ENCODE peak calls at places on chromosome 21, in five cellular contexts. One of them, this sample, is unnamed.

GRCh38 chr21:45220106-45220505 is 67.6 kb downstream of the POFUT2 start:
- DNase-seq in K562: no peak
- DNase-seq in H1: no peak
- DNase-seq in HCT116: no peak
- DNase-seq in SK-N-SH: no peak
- DNase-seq in this sample: no peak

GRCh38 chr21:32200029-32200428 is 78.8 kb downstream of the MIS18A start:
- DNase-seq in K562: no peak
- DNase-seq in H1: no peak
- DNase-seq in HCT116: no peak
- DNase-seq in SK-N-SH: no peak
- DNase-seq in this sample: no peak

GRCh38 chr21:44092201-44092600 is 15.0 kb upstream of the PWP2 start:
- DNase-seq in K562: no peak
- DNase-seq in H1: no peak
- DNase-seq in HCT116: no peak
- DNase-seq in SK-N-SH: no peak
- DNase-seq in this sample: no peak

GRCh38 chr21:36699026-36699545 is at the start of gene SIM2:
- DNase-seq in K562: peak
- DNase-seq in H1: no peak
- DNase-seq in HCT116: peak
- DNase-seq in SK-N-SH: peak
- DNase-seq in this sample: no peak

GRCh38 chr21:25767921-25768320 is 33.1 kb downstream of the GABPA start:
- DNase-seq in K562: no peak
- DNase-seq in H1: no peak
- DNase-seq in HCT116: no peak
- DNase-seq in SK-N-SH: no peak
- DNase-seq in this sample: no peak

GRCh38 chr21:14773777-14774345 is 227.7 kb upstream of the SAMSN1 start:
- DNase-seq in K562: peak
- DNase-seq in H1: peak
- DNase-seq in HCT116: peak
- DNase-seq in SK-N-SH: peak
- DNase-seq in this sample: peak

GRCh38 chr21:22892041-22892440 is 1893.8 kb downstream of the NCAM2 start:
- DNase-seq in K562: no peak
- DNase-seq in H1: no peak
- DNase-seq in HCT116: no peak
- DNase-seq in SK-N-SH: no peak
- DNase-seq in this sample: no peak

GRCh38 chr21:46297311-46298082 is 11.4 kb downstream of the YBEY start:
- DNase-seq in K562: no peak
- DNase-seq in H1: no peak
- DNase-seq in HCT116: no peak
- DNase-seq in SK-N-SH: no peak
- DNase-seq in this sample: no peak

GRCh38 chr21:14737922-14738321 is 191.8 kb upstream of the SAMSN1 start:
- DNase-seq in K562: peak
- DNase-seq in H1: no peak
- DNase-seq in HCT116: peak
- DNase-seq in SK-N-SH: peak
- DNase-seq in this sample: peak

GRCh38 chr21:45910548-45911221 is 70.9 kb upstream of the COL6A1 start:
- DNase-seq in K562: no peak
- DNase-seq in H1: no peak
- DNase-seq in HCT116: no peak
- DNase-seq in SK-N-SH: peak
- DNase-seq in this sample: no peak

GRCh38 chr21:16117331-16117730 is 387.5 kb downstream of the USP25 start:
- DNase-seq in K562: no peak
- DNase-seq in H1: no peak
- DNase-seq in HCT116: no peak
- DNase-seq in SK-N-SH: no peak
- DNase-seq in this sample: no peak

GRCh38 chr21:45460611-45461368 is 55.8 kb downstream of the COL18A1 start:
- DNase-seq in K562: no peak
- DNase-seq in H1: no peak
- DNase-seq in HCT116: no peak
- DNase-seq in SK-N-SH: no peak
- DNase-seq in this sample: no peak

GRCh38 chr21:46564391-46564790 is 40.5 kb downstream of the S100B start:
- DNase-seq in K562: peak
- DNase-seq in H1: no peak
- DNase-seq in HCT116: no peak
- DNase-seq in SK-N-SH: no peak
- DNase-seq in this sample: no peak

DNA sequence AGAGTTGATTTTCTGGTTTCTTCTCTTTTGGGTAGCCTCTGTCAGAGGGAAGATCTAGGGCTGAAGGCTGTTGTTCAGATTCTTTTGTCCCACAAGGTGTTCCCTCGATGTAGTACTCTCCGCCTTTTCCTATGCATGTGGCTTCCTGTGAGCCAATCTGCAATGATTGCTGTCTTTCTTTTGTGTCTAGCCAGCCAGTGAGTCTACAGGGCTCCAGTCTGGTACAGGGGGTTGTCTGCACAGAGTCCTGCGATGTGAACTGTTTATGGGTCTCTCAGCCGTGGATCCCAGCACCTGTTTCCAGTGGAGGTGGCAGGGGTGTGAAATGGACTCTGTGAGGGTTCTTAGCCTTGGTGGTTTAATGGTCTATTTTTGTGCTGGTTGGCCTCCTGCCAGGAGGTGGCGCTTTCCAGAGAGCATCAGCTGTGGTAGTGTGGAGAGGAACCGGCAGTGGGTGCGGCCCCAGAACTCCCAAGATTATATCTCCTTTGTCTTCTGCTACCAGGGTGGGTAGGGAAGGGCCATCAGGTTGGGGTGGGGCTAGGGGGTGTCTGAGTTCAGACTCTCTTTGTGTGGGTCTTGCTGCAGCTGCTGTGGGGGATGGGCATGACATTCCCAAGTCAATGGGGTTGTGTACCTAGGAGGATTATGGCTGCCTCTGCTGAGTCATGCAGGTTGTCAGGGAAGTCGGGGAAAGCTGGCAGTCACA is 81.3 kb upstream of the C21orf91 start:
- DNase-seq in K562: no peak
- DNase-seq in H1: no peak
- DNase-seq in HCT116: no peak
- DNase-seq in SK-N-SH: no peak
- DNase-seq in this sample: no peak
- H3K9ac ChIP-seq in K562: no peak
- H3K9ac ChIP-seq in H1: no peak
- H3K9ac ChIP-seq in HCT116: no peak
- H3K9ac ChIP-seq in SK-N-SH: no peak
- H3K9ac ChIP-seq in this sample: no peak

DNA sequence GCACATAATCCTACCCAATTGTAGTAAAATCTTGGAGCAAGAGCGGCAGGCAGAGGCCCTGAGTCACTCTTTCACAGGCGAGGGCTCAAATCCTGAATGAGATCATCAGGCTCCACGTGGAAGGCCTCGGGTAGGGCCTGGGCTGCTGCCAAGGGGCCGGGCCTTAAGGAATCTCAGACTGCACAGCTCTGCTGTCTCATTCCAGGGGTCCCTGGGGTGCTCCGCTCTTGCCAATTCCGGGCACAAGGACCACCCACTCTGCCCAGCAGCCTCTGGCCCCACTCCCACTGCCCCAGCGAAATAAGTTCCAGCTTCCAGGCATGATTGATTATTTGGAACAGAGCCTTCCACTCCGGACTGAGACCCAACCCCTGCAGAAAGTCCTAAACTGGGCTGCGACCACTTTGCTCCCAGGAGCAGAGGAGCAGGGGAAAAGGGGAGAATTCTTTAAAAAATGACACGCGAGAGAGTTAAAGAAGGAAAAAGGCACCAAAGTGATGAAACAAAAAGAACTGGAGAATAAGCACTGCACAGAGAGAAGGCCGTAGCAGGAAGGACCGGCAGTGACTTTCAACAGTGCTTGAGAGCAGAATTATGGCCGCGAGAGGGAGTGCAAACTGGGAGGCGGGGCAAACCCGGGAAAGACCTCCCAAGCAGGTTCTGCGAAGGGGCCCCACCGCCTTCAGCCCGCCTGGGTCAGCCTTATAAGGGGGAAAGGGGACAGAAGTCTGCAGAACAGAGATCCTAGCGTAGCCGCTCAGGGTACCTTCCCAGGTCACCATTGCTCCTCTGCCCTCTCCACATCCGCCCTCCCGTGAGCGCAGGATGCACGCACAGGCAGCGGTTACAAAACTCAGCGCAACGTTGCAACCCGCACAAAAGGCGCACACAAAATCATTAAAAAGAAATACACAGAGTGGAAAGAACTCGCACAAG is 2.0 kb downstream of the ADAMTS1 start:
- DNase-seq in K562: no peak
- DNase-seq in H1: no peak
- DNase-seq in HCT116: no peak
- DNase-seq in SK-N-SH: peak
- DNase-seq in this sample: no peak
- TF ChIP-seq POLR2AphosphoS5 in K562: no peak
- TF ChIP-seq POLR2AphosphoS5 in H1: peak
- TF ChIP-seq POLR2AphosphoS5 in HCT116: no peak
- TF ChIP-seq POLR2AphosphoS5 in SK-N-SH: peak
- TF ChIP-seq POLR2AphosphoS5 in this sample: peak

GRCh38 chr21:29296452-29296851 is 2.3 kb upstream of the BACH1 start:
- DNase-seq in K562: no peak
- DNase-seq in H1: no peak
- DNase-seq in HCT116: no peak
- DNase-seq in SK-N-SH: no peak
- DNase-seq in this sample: no peak
- H3K27ac ChIP-seq in K562: no peak
- H3K27ac ChIP-seq in H1: no peak
- H3K27ac ChIP-seq in HCT116: no peak
- H3K27ac ChIP-seq in SK-N-SH: no peak
- H3K27ac ChIP-seq in this sample: no peak

GRCh38 chr21:38927776-38928175 is 122.0 kb downstream of the ETS2 start:
- DNase-seq in K562: no peak
- DNase-seq in H1: no peak
- DNase-seq in HCT116: no peak
- DNase-seq in SK-N-SH: no peak
- DNase-seq in this sample: no peak
- H3K9ac ChIP-seq in K562: no peak
- H3K9ac ChIP-seq in H1: no peak
- H3K9ac ChIP-seq in HCT116: no peak
- H3K9ac ChIP-seq in SK-N-SH: no peak
- H3K9ac ChIP-seq in this sample: no peak

DNA sequence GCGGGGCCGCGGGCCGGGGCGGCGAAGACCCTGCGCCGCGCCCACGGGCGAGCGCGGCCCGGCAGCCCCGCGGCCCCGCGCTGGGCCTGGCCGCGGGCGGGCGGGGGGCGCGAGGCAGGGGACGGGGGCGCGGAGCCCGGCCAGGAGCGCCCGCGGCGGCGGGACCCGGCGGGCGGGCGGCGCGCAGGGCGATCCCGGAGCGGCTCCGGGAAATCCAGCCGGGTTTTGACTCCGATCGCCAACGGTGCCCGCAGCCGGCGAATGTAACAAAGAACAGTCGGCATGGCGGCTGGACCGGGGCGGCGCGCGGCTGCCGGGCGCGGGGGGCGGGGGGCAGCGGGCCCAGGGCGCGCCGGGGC is 334 bp downstream of the PRDM15 start:
- DNase-seq in K562: peak
- DNase-seq in H1: no peak
- DNase-seq in HCT116: peak
- DNase-seq in SK-N-SH: peak
- DNase-seq in this sample: no peak
- TF ChIP-seq POLR2AphosphoS5 in K562: no peak
- TF ChIP-seq POLR2AphosphoS5 in H1: peak
- TF ChIP-seq POLR2AphosphoS5 in HCT116: no peak
- TF ChIP-seq POLR2AphosphoS5 in SK-N-SH: no peak
- TF ChIP-seq POLR2AphosphoS5 in this sample: no peak

GRCh38 chr21:34345091-34345871 is 18.5 kb upstream of the KCNE2 start:
- DNase-seq in K562: no peak
- DNase-seq in H1: no peak
- DNase-seq in HCT116: no peak
- DNase-seq in SK-N-SH: no peak
- DNase-seq in this sample: no peak
- H3K27ac ChIP-seq in K562: no peak
- H3K27ac ChIP-seq in H1: no peak
- H3K27ac ChIP-seq in HCT116: no peak
- H3K27ac ChIP-seq in SK-N-SH: no peak
- H3K27ac ChIP-seq in this sample: no peak

DNA sequence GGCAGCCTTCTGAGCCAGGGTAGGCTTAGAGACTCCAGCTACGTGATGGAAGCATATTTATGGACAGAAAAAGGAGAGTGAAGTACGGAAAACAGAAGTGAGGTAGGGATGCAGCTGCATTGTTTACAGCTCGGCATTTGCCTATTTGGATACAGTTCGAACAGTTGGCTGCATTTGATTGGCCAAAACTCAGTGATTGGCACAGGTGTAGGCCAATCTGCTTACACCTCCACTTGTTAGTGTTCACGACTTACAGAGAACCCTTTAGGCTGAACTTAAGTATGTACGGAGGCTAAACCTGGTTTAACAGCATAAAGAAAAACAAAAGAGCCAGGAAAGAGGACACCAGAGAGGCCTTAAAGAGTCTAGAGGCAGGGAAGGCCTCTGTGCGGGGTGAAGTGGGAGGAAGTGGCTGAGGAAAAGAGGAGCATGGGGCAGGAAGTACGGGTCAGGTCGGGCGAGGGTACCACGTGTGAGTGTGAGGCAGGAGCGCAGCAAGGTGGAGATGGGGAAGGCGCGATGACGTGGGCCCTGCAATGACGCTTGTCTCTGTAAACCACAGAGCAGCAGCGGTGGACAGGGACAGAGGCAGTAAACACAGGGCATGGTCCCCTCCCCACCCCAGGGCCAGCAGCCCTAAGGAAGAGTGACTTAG is 32.0 kb downstream of the RSPH1 start:
- DNase-seq in K562: no peak
- DNase-seq in H1: no peak
- DNase-seq in HCT116: peak
- DNase-seq in SK-N-SH: no peak
- DNase-seq in this sample: no peak
- H3K9ac ChIP-seq in K562: no peak
- H3K9ac ChIP-seq in H1: peak
- H3K9ac ChIP-seq in HCT116: no peak
- H3K9ac ChIP-seq in SK-N-SH: no peak
- H3K9ac ChIP-seq in this sample: no peak

DNA sequence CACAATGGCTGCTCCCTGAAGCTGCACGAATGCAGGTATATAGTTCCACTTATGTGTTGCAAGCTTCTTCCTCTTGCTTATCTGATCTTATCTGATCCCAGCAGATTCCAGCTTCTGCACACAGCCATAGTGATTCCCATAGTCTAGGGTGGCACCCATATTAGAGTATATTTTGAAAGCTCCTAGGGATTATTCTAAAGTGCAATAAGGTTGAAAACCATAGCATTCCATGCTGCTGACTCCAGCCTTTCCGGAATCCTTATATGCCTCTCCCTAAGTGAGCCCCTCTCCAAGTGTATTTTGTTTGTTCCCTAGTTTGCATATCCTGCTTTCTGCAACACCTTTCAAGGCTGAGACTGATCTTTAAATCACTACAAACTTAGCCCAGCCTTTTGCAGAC is 432.0 kb downstream of the SETD4 start:
- DNase-seq in K562: no peak
- DNase-seq in H1: no peak
- DNase-seq in HCT116: no peak
- DNase-seq in SK-N-SH: no peak
- DNase-seq in this sample: no peak
- TF ChIP-seq POLR2AphosphoS5 in K562: no peak
- TF ChIP-seq POLR2AphosphoS5 in H1: no peak
- TF ChIP-seq POLR2AphosphoS5 in HCT116: no peak
- TF ChIP-seq POLR2AphosphoS5 in SK-N-SH: no peak
- TF ChIP-seq POLR2AphosphoS5 in this sample: no peak

GRCh38 chr21:34204481-34205439 is 131.4 kb downstream of the MRPS6 start:
- DNase-seq in K562: no peak
- DNase-seq in H1: no peak
- DNase-seq in HCT116: no peak
- DNase-seq in SK-N-SH: peak
- DNase-seq in this sample: no peak
- H3K27ac ChIP-seq in K562: no peak
- H3K27ac ChIP-seq in H1: no peak
- H3K27ac ChIP-seq in HCT116: no peak
- H3K27ac ChIP-seq in SK-N-SH: peak
- H3K27ac ChIP-seq in this sample: no peak

This sample was measured in SK-N-MC.